ENCODE peak calls at places on chromosomes 3 and 15, in four cellular contexts. B, I, L and A are unnamed samples.

GRCh38 chr3:156233875-156234274 is 113.5 kb downstream of the KCNAB1 start:
- DNase-seq in B (peak), I (peak), L (no peak), A (no peak)

GRCh38 chr3:125028657-125029056 is 27.1 kb downstream of the HEG1 start:
- DNase-seq in B (no peak), I (no peak), L (no peak), A (no peak)

GRCh38 chr15:72962054-72962702 is 90.1 kb upstream of the NEO1 start:
- DNase-seq in B (no peak), I (no peak), L (no peak), A (no peak)

GRCh38 chr3:165526367-165526766 is 310.9 kb downstream of the BCHE start:
- DNase-seq in B (no peak), I (peak), L (no peak), A (no peak)

GRCh38 chr3:56987238-56987932 is 73.1 kb upstream of the SPATA12 start:
- DNase-seq in B (no peak), I (peak), L (no peak), A (peak)

GRCh38 chr3:133963657-133964396 is 65.9 kb downstream of the SLCO2A1 start:
- DNase-seq in B (no peak), I (no peak), L (no peak), A (no peak)

GRCh38 chr3:20320489-20320888 is 134.5 kb upstream of the SGO1 start:
- DNase-seq in B (no peak), I (peak), L (no peak), A (no peak)

GRCh38 chr3:66482005-66482404 is 18.8 kb downstream of the LRIG1 start:
- DNase-seq in B (no peak), I (no peak), L (no peak), A (no peak)

GRCh38 chr3:38628835-38629234 is 20.7 kb downstream of the SCN5A start:
- DNase-seq in B (no peak), I (no peak), L (no peak), A (no peak)

GRCh38 chr3:185511711-185512110 is 12.9 kb upstream of the TMEM41A start:
- DNase-seq in B (no peak), I (no peak), L (no peak), A (no peak)

GRCh38 chr15:28873006-28873405 is 12.8 kb upstream of the APBA2 start:
- DNase-seq in B (no peak), I (no peak), L (no peak), A (no peak)

GRCh38 chr3:89320186-89320585 is 212.8 kb downstream of the EPHA3 start:
- DNase-seq in B (no peak), I (peak), L (no peak), A (no peak)

GRCh38 chr3:52606373-52607085 is 70.1 kb downstream of the UQCC5 start:
- DNase-seq in B (peak), I (peak), L (no peak), A (no peak)

GRCh38 chr3:52615178-52615577 is 70.5 kb downstream of the PBRM1 start:
- DNase-seq in B (peak), I (no peak), L (no peak), A (no peak)

GRCh38 chr3:52614689-52615088 is 71.0 kb downstream of the PBRM1 start:
- DNase-seq in B (peak), I (no peak), L (no peak), A (no peak)

GRCh38 chr3:52608337-52608736 is 71.9 kb downstream of the UQCC5 start:
- DNase-seq in B (no peak), I (no peak), L (no peak), A (no peak)

DNA sequence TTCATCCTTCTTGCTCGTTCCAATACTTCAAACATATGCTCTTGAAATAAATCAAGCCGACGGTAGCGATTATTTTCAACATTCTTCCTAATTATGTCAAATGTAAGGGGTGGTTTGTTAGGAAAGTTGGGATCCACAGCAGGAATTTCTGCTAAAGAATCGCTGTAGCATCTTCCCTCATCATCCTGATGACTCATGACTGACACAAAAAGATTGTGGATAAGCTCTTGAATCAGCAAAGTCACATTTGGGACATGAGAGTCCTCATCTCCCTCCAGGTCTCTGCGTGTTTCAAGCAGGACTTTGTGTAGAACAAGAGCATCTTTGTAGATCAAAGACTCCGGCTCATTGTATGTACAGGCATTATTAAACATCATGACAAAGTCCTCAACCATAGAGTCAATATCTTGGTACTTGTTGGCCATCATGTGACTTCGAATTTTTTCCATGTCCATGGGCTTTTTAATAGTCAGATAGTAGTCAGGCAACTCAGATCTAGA is 73.0 kb downstream of the UQCC5 start:
- DNase-seq in B (peak), I (peak), L (no peak), A (no peak)
- H3K4ac ChIP-seq in B (no peak), I (no peak), L (no peak), A (no peak)

GRCh38 chr15:68770206-68770605 is 50.5 kb downstream of the ANP32A start:
- DNase-seq in B (no peak), I (no peak), L (no peak), A (no peak)
- H4K5ac ChIP-seq in B (no peak), I (no peak), L (no peak), A (no peak)

GRCh38 chr15:78298983-78299301 is 467 bp downstream of the SKIC8 start:
- DNase-seq in B (peak), I (no peak), L (no peak), A (no peak)
- H3K4ac ChIP-seq in B (peak), I (peak), L (no peak), A (no peak)

DNA sequence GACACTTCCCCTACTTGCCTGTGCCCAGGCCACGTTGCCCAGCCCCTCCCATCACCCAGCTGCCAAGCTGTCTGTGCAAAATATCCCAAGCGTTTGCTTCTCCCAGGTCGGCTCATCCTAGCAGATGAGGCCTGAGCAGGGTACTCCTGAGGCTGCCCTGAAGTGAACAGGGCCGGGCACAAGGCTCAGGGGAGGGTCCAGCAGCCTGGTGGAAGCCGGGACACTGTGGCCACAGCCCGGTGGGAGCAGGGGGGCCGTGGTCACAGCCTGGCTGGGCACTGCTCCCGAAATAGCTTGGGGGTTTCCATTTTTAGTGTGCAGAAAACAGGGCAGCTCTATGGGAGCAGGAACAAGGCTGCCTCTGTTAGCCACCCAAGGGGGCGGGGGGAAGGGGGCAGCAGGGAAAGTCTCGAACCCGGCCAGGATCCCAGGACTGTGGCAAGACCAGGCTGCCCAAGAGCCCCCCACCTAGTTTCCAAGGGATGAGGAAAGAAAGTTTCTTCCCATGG is 3.4 kb downstream of the PLXNB1 start:
- DNase-seq in B (no peak), I (no peak), L (no peak), A (no peak)
- H4K5ac ChIP-seq in B (no peak), I (no peak), L (no peak), A (no peak)